ENCODE peak calls at places on chromosome 16, in six cellular contexts. One of them, this sample, is unnamed.

GRCh38 chr16:27515874-27516353 is 33.8 kb downstream of the GTF3C1 start:
- DNase-seq in AG10803: no peak
- DNase-seq in cardiac fibroblast: peak; percentile 41
- DNase-seq in cardiac muscle cell: peak; percentile 32
- DNase-seq in lower lobe of right lung: no peak
- DNase-seq in tibial artery: no peak
- DNase-seq in this sample: no peak

GRCh38 chr16:69029121-69029520 is 76.3 kb upstream of the HAS3 start:
- DNase-seq in AG10803: no peak
- DNase-seq in lower lobe of right lung: no peak
- DNase-seq in cardiac muscle cell: no peak
- DNase-seq in cardiac fibroblast: no peak
- DNase-seq in tibial artery: no peak
- DNase-seq in this sample: no peak

GRCh38 chr16:49564577-49565224 is 191.1 kb downstream of the C16orf78 start:
- DNase-seq in AG10803: peak; percentile 2
- DNase-seq in cardiac muscle cell: no peak
- DNase-seq in tibial artery: no peak
- DNase-seq in cardiac fibroblast: no peak
- DNase-seq in lower lobe of right lung: no peak
- DNase-seq in this sample: no peak

GRCh38 chr16:25553711-25554436 is 137.9 kb upstream of the HS3ST4 start:
- DNase-seq in cardiac fibroblast: peak; percentile 8
- DNase-seq in lower lobe of right lung: no peak
- DNase-seq in AG10803: peak; percentile 23
- DNase-seq in cardiac muscle cell: no peak
- DNase-seq in tibial artery: no peak
- DNase-seq in this sample: no peak

GRCh38 chr16:3188925-3189825 is 1.2 kb downstream of the OR1F1 start:
- DNase-seq in tibial artery: no peak
- DNase-seq in cardiac muscle cell: peak; percentile 61
- DNase-seq in lower lobe of right lung: no peak
- DNase-seq in cardiac fibroblast: peak; percentile 86
- DNase-seq in AG10803: peak; percentile 58
- DNase-seq in this sample: no peak

GRCh38 chr16:81987121-81987520 is 24.1 kb downstream of the SDR42E1 start:
- DNase-seq in lower lobe of right lung: no peak
- DNase-seq in cardiac muscle cell: no peak
- DNase-seq in AG10803: no peak
- DNase-seq in cardiac fibroblast: no peak
- DNase-seq in tibial artery: no peak
- DNase-seq in this sample: no peak

GRCh38 chr16:4179020-4179419 is 62.8 kb upstream of the ADCY9 start:
- DNase-seq in cardiac muscle cell: no peak
- DNase-seq in lower lobe of right lung: peak; percentile 84
- DNase-seq in cardiac fibroblast: peak; percentile 61
- DNase-seq in AG10803: peak; percentile 54
- DNase-seq in tibial artery: no peak
- DNase-seq in this sample: no peak

GRCh38 chr16:31093132-31093703 is 1.4 kb downstream of the VKORC1 start:
- DNase-seq in cardiac muscle cell: peak; percentile 10
- DNase-seq in cardiac fibroblast: peak; percentile 37
- DNase-seq in tibial artery: no peak
- DNase-seq in AG10803: peak; percentile 31
- DNase-seq in lower lobe of right lung: no peak
- DNase-seq in this sample: no peak

GRCh38 chr16:29816694-29817441 is 916 bp downstream of the PAGR1 start:
- DNase-seq in lower lobe of right lung: peak; percentile 80
- DNase-seq in tibial artery: peak; percentile 90
- DNase-seq in AG10803: peak; percentile 60
- DNase-seq in cardiac fibroblast: peak; percentile 63
- DNase-seq in cardiac muscle cell: peak; percentile 73
- DNase-seq in this sample: no peak

GRCh38 chr16:85197611-85198566 is 85.6 kb upstream of the CIBAR2 start:
- DNase-seq in tibial artery: no peak
- DNase-seq in AG10803: peak; percentile 40
- DNase-seq in cardiac muscle cell: no peak
- DNase-seq in cardiac fibroblast: no peak
- DNase-seq in lower lobe of right lung: no peak
- DNase-seq in this sample: no peak

GRCh38 chr16:75096730-75097129 is 19.9 kb downstream of the LDHD start:
- DNase-seq in lower lobe of right lung: peak; percentile 62
- DNase-seq in cardiac muscle cell: no peak
- DNase-seq in cardiac fibroblast: no peak
- DNase-seq in AG10803: peak; percentile 49
- DNase-seq in tibial artery: no peak
- DNase-seq in this sample: no peak

GRCh38 chr16:64983226-64983625 is 138.6 kb downstream of the CDH11 start:
- DNase-seq in tibial artery: no peak
- DNase-seq in lower lobe of right lung: no peak
- DNase-seq in cardiac muscle cell: no peak
- DNase-seq in AG10803: peak; percentile 71
- DNase-seq in cardiac fibroblast: no peak
- DNase-seq in this sample: no peak

DNA sequence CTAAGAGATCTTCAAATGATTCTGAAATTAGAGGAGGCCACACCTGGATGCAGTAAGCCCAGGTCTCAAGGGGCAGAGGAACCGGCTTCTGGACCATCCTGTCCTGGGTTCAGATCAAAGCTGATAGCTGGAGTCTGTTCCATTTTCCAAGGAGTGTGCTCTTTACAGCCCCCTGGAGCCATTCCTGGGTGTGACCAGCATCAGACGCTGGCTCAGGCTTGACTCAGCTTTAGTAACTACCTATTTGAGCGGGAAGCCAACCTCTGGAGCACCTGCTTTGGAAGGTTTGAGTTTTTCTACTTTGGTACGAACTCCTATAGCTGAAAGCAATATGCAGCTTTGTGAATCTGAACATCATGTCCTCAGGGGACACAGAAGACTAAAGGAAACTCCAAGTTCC is 12.9 kb upstream of the BBS2 start:
- DNase-seq in AG10803: no peak
- DNase-seq in cardiac muscle cell: no peak
- DNase-seq in cardiac fibroblast: no peak
- DNase-seq in tibial artery: no peak
- DNase-seq in lower lobe of right lung: no peak
- DNase-seq in this sample: no peak
- TF ChIP-seq CTCF in AG10803: no peak
- TF ChIP-seq CTCF in cardiac muscle cell: no peak
- TF ChIP-seq CTCF in cardiac fibroblast: no peak
- TF ChIP-seq CTCF in tibial artery: no peak
- TF ChIP-seq CTCF in lower lobe of right lung: no peak
- TF ChIP-seq CTCF in this sample: no peak

GRCh38 chr16:67662653-67663010 is 1.9 kb downstream of the PARD6A start:
- DNase-seq in cardiac muscle cell: no peak
- DNase-seq in tibial artery: no peak
- DNase-seq in AG10803: no peak
- DNase-seq in cardiac fibroblast: no peak
- DNase-seq in lower lobe of right lung: no peak
- DNase-seq in this sample: no peak

GRCh38 chr16:67664258-67664657 is 2.3 kb downstream of the ENKD1 start:
- DNase-seq in AG10803: no peak
- DNase-seq in cardiac fibroblast: no peak
- DNase-seq in tibial artery: no peak
- DNase-seq in cardiac muscle cell: no peak
- DNase-seq in lower lobe of right lung: no peak
- DNase-seq in this sample: no peak

GRCh38 chr16:67663877-67664222 is 2.7 kb downstream of the ENKD1 start:
- DNase-seq in tibial artery: peak; percentile 63
- DNase-seq in cardiac muscle cell: no peak
- DNase-seq in AG10803: no peak
- DNase-seq in cardiac fibroblast: no peak
- DNase-seq in lower lobe of right lung: no peak
- DNase-seq in this sample: no peak

GRCh38 chr16:67661864-67662652 is 1.3 kb downstream of the PARD6A start:
- DNase-seq in AG10803: no peak
- DNase-seq in lower lobe of right lung: no peak
- DNase-seq in tibial artery: peak; percentile 67
- DNase-seq in cardiac muscle cell: no peak
- DNase-seq in cardiac fibroblast: no peak
- DNase-seq in this sample: no peak

DNA sequence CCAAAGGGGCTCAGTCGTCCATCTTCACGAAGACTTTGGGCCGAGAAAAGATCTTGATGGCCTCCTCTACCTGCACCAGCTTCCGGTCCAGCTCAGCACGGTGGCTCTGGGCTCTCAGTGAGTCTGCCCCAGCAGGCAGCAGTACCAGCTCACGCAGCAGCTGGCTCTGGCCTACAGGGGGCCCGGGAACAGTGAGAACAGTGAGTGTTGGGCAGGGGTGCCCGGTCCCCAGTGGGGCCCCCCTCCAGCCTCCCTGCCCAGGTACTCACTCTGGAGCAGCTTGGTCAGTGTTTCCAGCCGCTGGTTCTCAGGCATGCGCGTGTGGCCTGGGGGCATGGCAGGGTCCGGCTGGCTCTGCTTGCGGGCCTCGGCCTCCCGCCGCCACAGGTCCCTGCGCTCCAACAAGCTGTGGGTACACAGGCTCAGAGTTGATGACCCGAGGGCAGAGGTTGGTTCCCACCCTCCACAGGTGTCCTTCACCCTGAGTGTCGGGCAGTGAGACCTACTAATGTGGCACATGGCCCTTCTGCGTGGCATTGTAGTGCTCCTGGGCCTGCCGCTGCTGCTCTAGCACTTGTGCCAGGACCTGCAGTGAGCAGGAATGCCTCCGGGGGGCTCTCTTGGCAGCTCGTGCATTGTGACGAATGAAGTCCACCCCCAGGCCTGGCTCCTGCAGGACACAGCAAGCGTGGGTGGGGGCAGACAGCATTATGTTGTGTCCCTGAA is 2.6 kb downstream of the PARD6A start:
- DNase-seq in cardiac muscle cell: no peak
- DNase-seq in lower lobe of right lung: no peak
- DNase-seq in cardiac fibroblast: no peak
- DNase-seq in AG10803: no peak
- DNase-seq in tibial artery: peak; percentile 64
- DNase-seq in this sample: no peak
- TF ChIP-seq CTCF in cardiac muscle cell: peak; percentile 39
- TF ChIP-seq CTCF in lower lobe of right lung: no peak
- TF ChIP-seq CTCF in cardiac fibroblast: peak; percentile 37
- TF ChIP-seq CTCF in AG10803: peak; percentile 11
- TF ChIP-seq CTCF in tibial artery: no peak
- TF ChIP-seq CTCF in this sample: no peak

GRCh38 chr16:71441348-71441781 is 489 bp downstream of the TLE7 start:
- DNase-seq in cardiac muscle cell: no peak
- DNase-seq in tibial artery: no peak
- DNase-seq in lower lobe of right lung: no peak
- DNase-seq in cardiac fibroblast: no peak
- DNase-seq in AG10803: no peak
- DNase-seq in this sample: no peak
- TF ChIP-seq CTCF in cardiac muscle cell: peak; percentile 50
- TF ChIP-seq CTCF in tibial artery: no peak
- TF ChIP-seq CTCF in lower lobe of right lung: peak; percentile 28
- TF ChIP-seq CTCF in cardiac fibroblast: peak; percentile 17
- TF ChIP-seq CTCF in AG10803: peak; percentile 15
- TF ChIP-seq CTCF in this sample: no peak

DNA sequence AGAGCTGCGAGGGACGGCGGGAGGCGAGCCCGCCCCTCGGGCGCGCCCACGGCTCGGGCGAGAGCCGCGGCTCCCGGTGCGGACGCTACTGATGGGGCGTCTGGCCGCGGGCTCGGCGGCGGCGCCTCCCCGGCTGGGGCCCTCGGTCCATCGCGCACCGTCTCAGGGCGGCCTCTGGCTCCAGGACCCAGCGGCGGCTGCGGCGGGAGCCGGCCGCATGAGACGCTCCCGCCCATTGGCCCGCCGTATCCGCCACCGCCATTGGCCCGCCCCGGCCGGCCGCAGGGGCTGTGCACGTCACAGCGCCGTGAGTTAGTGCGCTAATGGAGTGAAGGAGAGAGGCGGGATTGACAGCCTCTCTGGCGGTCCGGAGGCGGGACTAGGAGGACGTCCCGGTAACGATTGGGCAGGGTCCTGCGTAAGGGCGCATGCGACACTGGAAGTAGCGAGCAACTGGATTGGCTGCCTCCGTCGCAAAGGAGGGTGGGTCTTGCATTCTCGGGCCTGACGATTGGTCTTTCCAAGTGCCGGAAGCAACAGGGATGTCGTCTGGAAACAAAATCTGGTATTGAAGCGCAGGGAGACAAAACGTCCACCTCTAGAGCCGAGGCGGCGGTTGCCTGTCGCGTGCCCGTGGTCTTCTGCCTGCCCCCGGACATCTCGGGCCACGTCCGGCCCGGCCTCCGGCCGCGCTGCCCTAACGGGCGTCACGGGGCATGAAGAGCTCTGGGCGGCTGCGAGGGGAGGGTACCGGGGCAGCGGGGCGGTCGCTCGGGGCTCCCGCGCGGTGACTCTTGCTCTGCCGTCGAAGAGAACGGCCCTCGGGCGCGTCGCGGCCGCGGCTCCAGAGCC is at the start of gene ANKRD11:
- DNase-seq in tibial artery: peak; percentile 100
- DNase-seq in cardiac fibroblast: peak; percentile 100
- DNase-seq in lower lobe of right lung: peak; percentile 100
- DNase-seq in AG10803: peak; percentile 100
- DNase-seq in cardiac muscle cell: peak; percentile 100
- DNase-seq in this sample: peak; percentile 82
- TF ChIP-seq CTCF in tibial artery: peak; percentile 3
- TF ChIP-seq CTCF in cardiac fibroblast: no peak
- TF ChIP-seq CTCF in lower lobe of right lung: no peak
- TF ChIP-seq CTCF in AG10803: no peak
- TF ChIP-seq CTCF in cardiac muscle cell: no peak
- TF ChIP-seq CTCF in this sample: no peak